ENCODE peak calls at places on chromosomes 11 and 22, in nine cellular contexts. One of them, this sample, is unnamed.
A peak's percentile ranks its signal among the peaks of the same experiment; 100 is the strongest.

GRCh38 chr11:31441296-31441695 is 68.1 kb downstream of the IMMP1L start:
- DNase-seq in mucosa of descending colon: no peak
- DNase-seq in GM12891: no peak
- DNase-seq in lung: no peak
- DNase-seq in H54: no peak
- DNase-seq in CD4-positive, alpha-beta memory T cell: no peak
- DNase-seq in left colon: no peak
- DNase-seq in neuronal stem cell: no peak
- DNase-seq in substantia nigra: no peak
- DNase-seq in this sample: no peak

GRCh38 chr22:28051091-28051786 is 132.2 kb upstream of the PITPNB start:
- DNase-seq in substantia nigra: no peak
- DNase-seq in CD4-positive, alpha-beta memory T cell: no peak
- DNase-seq in neuronal stem cell: no peak
- DNase-seq in mucosa of descending colon: no peak
- DNase-seq in H54: no peak
- DNase-seq in left colon: no peak
- DNase-seq in lung: no peak
- DNase-seq in GM12891: no peak
- DNase-seq in this sample: no peak

GRCh38 chr22:10741210-10741609 is 4786.8 kb upstream of the OR11H1 start:
- DNase-seq in H54: no peak
- DNase-seq in neuronal stem cell: no peak
- DNase-seq in substantia nigra: no peak
- DNase-seq in mucosa of descending colon: peak; percentile 28
- DNase-seq in left colon: no peak
- DNase-seq in GM12891: no peak
- DNase-seq in lung: no peak
- DNase-seq in CD4-positive, alpha-beta memory T cell: no peak
- DNase-seq in this sample: no peak

GRCh38 chr11:44159848-44160721 is 64.6 kb downstream of the EXT2 start:
- DNase-seq in H54: no peak
- DNase-seq in substantia nigra: no peak
- DNase-seq in GM12891: no peak
- DNase-seq in CD4-positive, alpha-beta memory T cell: no peak
- DNase-seq in neuronal stem cell: no peak
- DNase-seq in left colon: no peak
- DNase-seq in lung: no peak
- DNase-seq in mucosa of descending colon: no peak
- DNase-seq in this sample: no peak

GRCh38 chr11:75733346-75734107 is 15.9 kb downstream of the MOGAT2 start:
- DNase-seq in H54: no peak
- DNase-seq in lung: no peak
- DNase-seq in CD4-positive, alpha-beta memory T cell: no peak
- DNase-seq in neuronal stem cell: no peak
- DNase-seq in substantia nigra: no peak
- DNase-seq in left colon: no peak
- DNase-seq in mucosa of descending colon: no peak
- DNase-seq in GM12891: no peak
- DNase-seq in this sample: peak; percentile 3

GRCh38 chr11:2731285-2732125 is 31.7 kb upstream of the KCNQ1OT1 start:
- DNase-seq in lung: no peak
- DNase-seq in H54: no peak
- DNase-seq in left colon: no peak
- DNase-seq in GM12891: no peak
- DNase-seq in neuronal stem cell: no peak
- DNase-seq in substantia nigra: no peak
- DNase-seq in CD4-positive, alpha-beta memory T cell: no peak
- DNase-seq in mucosa of descending colon: no peak
- DNase-seq in this sample: no peak

GRCh38 chr11:1229471-1230120 is 6.7 kb downstream of the MUC5B start:
- DNase-seq in lung: no peak
- DNase-seq in mucosa of descending colon: peak; percentile 71
- DNase-seq in neuronal stem cell: no peak
- DNase-seq in left colon: peak; percentile 49
- DNase-seq in GM12891: no peak
- DNase-seq in CD4-positive, alpha-beta memory T cell: no peak
- DNase-seq in H54: no peak
- DNase-seq in substantia nigra: no peak
- DNase-seq in this sample: no peak

GRCh38 chr11:60182546-60183330 is at the start of gene MS4A6A:
- DNase-seq in mucosa of descending colon: no peak
- DNase-seq in CD4-positive, alpha-beta memory T cell: no peak
- DNase-seq in left colon: no peak
- DNase-seq in substantia nigra: no peak
- DNase-seq in H54: no peak
- DNase-seq in neuronal stem cell: no peak
- DNase-seq in lung: no peak
- DNase-seq in GM12891: no peak
- DNase-seq in this sample: no peak

GRCh38 chr11:14908214-14908880 is 16.3 kb upstream of the CYP2R1 start:
- DNase-seq in mucosa of descending colon: no peak
- DNase-seq in substantia nigra: no peak
- DNase-seq in neuronal stem cell: no peak
- DNase-seq in GM12891: no peak
- DNase-seq in left colon: peak; percentile 38
- DNase-seq in H54: no peak
- DNase-seq in lung: no peak
- DNase-seq in CD4-positive, alpha-beta memory T cell: peak; percentile 35
- DNase-seq in this sample: no peak

GRCh38 chr22:24101966-24102365 is 79.3 kb upstream of the SUSD2 start:
- DNase-seq in CD4-positive, alpha-beta memory T cell: no peak
- DNase-seq in substantia nigra: no peak
- DNase-seq in lung: no peak
- DNase-seq in H54: no peak
- DNase-seq in GM12891: no peak
- DNase-seq in neuronal stem cell: no peak
- DNase-seq in mucosa of descending colon: no peak
- DNase-seq in left colon: no peak
- DNase-seq in this sample: no peak

GRCh38 chr11:107689317-107690202 is 22.3 kb downstream of the SLN start:
- DNase-seq in neuronal stem cell: peak; percentile 57
- DNase-seq in mucosa of descending colon: peak; percentile 46
- DNase-seq in CD4-positive, alpha-beta memory T cell: peak; percentile 40
- DNase-seq in left colon: peak; percentile 77
- DNase-seq in GM12891: peak; percentile 12
- DNase-seq in H54: no peak
- DNase-seq in substantia nigra: peak; percentile 47
- DNase-seq in lung: peak; percentile 85
- DNase-seq in this sample: peak; percentile 46

GRCh38 chr11:118152552-118153471 is at the start of gene SCN4B:
- DNase-seq in CD4-positive, alpha-beta memory T cell: peak; percentile 14
- DNase-seq in GM12891: peak; percentile 43
- DNase-seq in mucosa of descending colon: peak; percentile 66
- DNase-seq in H54: no peak
- DNase-seq in substantia nigra: no peak
- DNase-seq in neuronal stem cell: peak; percentile 72
- DNase-seq in left colon: peak; percentile 60
- DNase-seq in lung: peak; percentile 49
- DNase-seq in this sample: peak; percentile 25

GRCh38 chr11:112408551-112408950 is 147.9 kb upstream of the PLET1 start:
- DNase-seq in GM12891: no peak
- DNase-seq in substantia nigra: no peak
- DNase-seq in neuronal stem cell: no peak
- DNase-seq in mucosa of descending colon: no peak
- DNase-seq in left colon: no peak
- DNase-seq in lung: no peak
- DNase-seq in H54: no peak
- DNase-seq in CD4-positive, alpha-beta memory T cell: no peak
- DNase-seq in this sample: no peak